ENCODE peak calls at places on chromosomes 4 and X, in six cellular contexts. P is coronary artery, Q is OCI-LY7, J is choroid plexus epithelial cell, E is fibroblast of mammary gland, C is hepatocyte. B is an unnamed sample.

GRCh38 chr4:2647403-2648158 is 108.6 kb downstream of the TNIP2 start:
- DNase-seq in E (no peak), C (no peak), P (no peak), J (no peak), Q (no peak), B (no peak)

GRCh38 chr4:598925-599324 is 22.8 kb upstream of the TMEM271 start:
- DNase-seq in E (no peak), Q (no peak), J (no peak), C (no peak), P (no peak), B (no peak)

GRCh38 chrX:106035064-106035463 is 3.5 kb downstream of the SERPINA7 start:
- DNase-seq in J (peak; percentile 30), C (no peak), E (no peak), Q (peak; percentile 0), P (no peak), B (no peak)

GRCh38 chrX:153703036-153703370 is 15.3 kb downstream of the SLC6A8 start:
- DNase-seq in E (peak; percentile 79), P (no peak), J (peak; percentile 65), C (no peak), Q (no peak), B (peak; percentile 54)

GRCh38 chr4:1347410-1347864 is 429 bp downstream of the UVSSA start:
- DNase-seq in C (peak; percentile 85), J (peak; percentile 91), P (peak; percentile 92), E (peak; percentile 89), Q (peak; percentile 70), B (peak; percentile 84)

GRCh38 chr4:186798951-186799659 is 75.4 kb upstream of the FAT1 start:
- DNase-seq in Q (no peak), E (peak; percentile 17), J (peak; percentile 43), C (no peak), P (no peak), B (no peak)

GRCh38 chr4:87304659-87305277 is 17.9 kb downstream of the HSD17B13 start:
- DNase-seq in E (no peak), C (peak; percentile 19), J (peak; percentile 65), P (no peak), Q (no peak), B (peak; percentile 32)

GRCh38 chr4:183220246-183220645 is 99.8 kb downstream of the CLDN22 start:
- DNase-seq in J (no peak), P (no peak), C (no peak), E (no peak), Q (no peak), B (no peak)

GRCh38 chrX:126557151-126557550 is 4.5 kb upstream of the DCAF12L1 start:
- DNase-seq in J (no peak), P (no peak), Q (no peak), C (no peak), E (no peak), B (no peak)

GRCh38 chr4:165580379-165580905 is 201.6 kb downstream of the CPE start:
- DNase-seq in C (peak; percentile 30), E (peak; percentile 99), Q (no peak), J (peak; percentile 94), P (no peak), B (peak; percentile 96)

GRCh38 chr4:84877051-84877833 is 89.2 kb downstream of the WDFY3 start:
- DNase-seq in J (peak; percentile 77), P (no peak), C (peak; percentile 41), Q (no peak), E (peak; percentile 57), B (peak; percentile 38)

GRCh38 chrX:69153060-69153730 is 12.1 kb downstream of the PJA1 start:
- DNase-seq in P (peak; percentile 71), E (peak; percentile 23), C (peak; percentile 67), J (peak; percentile 81), Q (no peak), B (no peak)

GRCh38 chrX:69556094-69557011 is 52.2 kb downstream of the NALF2 start:
- DNase-seq in E (peak; percentile 28), Q (no peak), C (peak; percentile 83), P (no peak), J (peak; percentile 88), B (peak; percentile 3)

GRCh38 chr4:145930592-145930991 is 8.0 kb downstream of the ZNF827 start:
- DNase-seq in Q (peak; percentile 20), C (no peak), J (peak; percentile 39), P (no peak), E (peak; percentile 30), B (no peak)

GRCh38 chr4:133059117-133059516 is 90.0 kb upstream of the PCDH10 start:
- DNase-seq in Q (no peak), J (no peak), C (no peak), P (no peak), E (no peak), B (no peak)

GRCh38 chrX:7084841-7085240 is 62.7 kb upstream of the STS start:
- DNase-seq in C (no peak), Q (peak; percentile 34), E (no peak), P (no peak), J (no peak), B (no peak)

GRCh38 chr4:84750260-84750955 is 167.5 kb downstream of the CDS1 start:
- DNase-seq in Q (peak; percentile 37), J (peak; percentile 80), C (peak; percentile 72), E (peak; percentile 66), P (no peak), B (peak; percentile 63)

GRCh38 chr4:133865606-133866327 is 335.8 kb downstream of the PABPC4L start:
- DNase-seq in Q (no peak), C (peak; percentile 73), P (no peak), J (peak; percentile 98), E (peak; percentile 96), B (peak; percentile 97)

GRCh38 chr4:64897683-64898082 is 488.4 kb upstream of the TECRL start:
- DNase-seq in J (no peak), C (no peak), E (no peak), P (no peak), Q (no peak), B (no peak)

GRCh38 chr4:184039963-184040383 is 134.9 kb downstream of the STOX2 start:
- DNase-seq in E (peak; percentile 3), J (no peak), C (no peak), Q (no peak), P (no peak), B (no peak)

GRCh38 chrX:132086717-132087116 is 41.1 kb downstream of the FRMD7 start:
- DNase-seq in E (peak; percentile 12), P (no peak), Q (no peak), J (peak; percentile 13), C (no peak), B (no peak)

GRCh38 chr4:82811838-82812672 is 13.5 kb upstream of the SCD5 start:
- DNase-seq in E (peak; percentile 16), C (no peak), Q (no peak), P (no peak), J (peak; percentile 80), B (peak; percentile 51)

GRCh38 chr4:109321232-109321631 is 18.8 kb upstream of the COL25A1 start:
- DNase-seq in J (no peak), E (no peak), Q (no peak), P (no peak), C (no peak), B (no peak)

DNA sequence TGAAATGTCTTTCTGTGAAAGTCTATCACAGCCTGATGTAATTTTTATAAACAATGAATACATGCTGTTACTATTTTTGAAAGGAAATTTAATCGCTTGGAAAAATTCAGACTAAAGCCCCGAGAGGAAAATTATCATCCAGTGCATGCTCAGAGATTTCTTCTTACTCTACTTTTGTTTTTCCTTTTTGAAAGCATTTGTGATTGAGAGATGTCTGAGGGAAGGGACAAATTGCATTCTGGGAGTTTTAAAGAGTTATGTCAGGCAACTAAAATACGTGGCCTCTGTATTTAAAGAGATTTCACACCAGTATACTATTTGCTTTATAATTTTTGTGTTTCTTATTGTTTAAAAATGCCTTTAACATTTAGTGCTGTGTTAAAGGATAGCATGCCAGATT is 1.4 kb upstream of the ZFX start:
- DNase-seq in J (peak; percentile 20), Q (peak; percentile 29), C (no peak), P (no peak), E (no peak), B (peak; percentile 29)
- H3K4me3 ChIP-seq in J (no peak overlapping the region), Q (peak overlapping the region; percentile 75), C (no peak overlapping the region), P (peak overlapping the region; percentile 85), E (no peak overlapping the region), B (no peak overlapping the region)

DNA sequence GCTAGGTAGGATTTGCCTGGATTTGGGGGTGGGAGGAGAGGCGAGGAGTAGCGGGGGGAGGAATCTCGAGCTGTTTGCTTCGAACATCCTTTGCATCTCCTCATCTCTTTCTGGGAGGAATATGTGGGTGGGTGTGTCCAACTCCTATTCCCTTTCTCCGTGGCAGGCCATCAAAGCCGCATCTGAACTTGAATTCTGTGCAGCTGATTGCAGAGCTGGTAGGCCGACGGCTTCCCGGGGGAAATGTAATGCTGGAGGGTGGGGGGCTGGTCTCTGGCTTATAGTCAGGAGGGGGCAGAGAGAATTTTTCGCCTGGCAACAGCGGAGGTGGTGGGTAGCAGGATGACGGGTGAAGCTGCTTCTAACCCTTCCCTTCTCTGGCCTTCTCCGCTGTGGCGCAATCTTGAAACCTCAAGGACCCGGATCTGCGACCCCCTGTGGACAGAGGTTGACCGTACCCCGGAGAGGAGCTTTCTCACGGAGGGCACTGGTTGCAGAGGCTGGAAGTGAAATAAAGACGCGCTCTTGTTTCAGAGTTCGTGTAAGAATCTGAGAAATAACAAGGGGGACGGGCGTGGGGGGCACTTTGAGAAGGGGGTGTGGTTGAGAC is 654 bp downstream of the ZCCHC12 start:
- DNase-seq in Q (no peak), P (no peak), C (no peak), J (no peak), E (no peak), B (no peak)
- H3K4me3 ChIP-seq in Q (no peak overlapping the region), P (peak overlapping the region; percentile 64), C (no peak overlapping the region), J (no peak overlapping the region), E (no peak overlapping the region), B (peak overlapping the region; percentile 32)

DNA sequence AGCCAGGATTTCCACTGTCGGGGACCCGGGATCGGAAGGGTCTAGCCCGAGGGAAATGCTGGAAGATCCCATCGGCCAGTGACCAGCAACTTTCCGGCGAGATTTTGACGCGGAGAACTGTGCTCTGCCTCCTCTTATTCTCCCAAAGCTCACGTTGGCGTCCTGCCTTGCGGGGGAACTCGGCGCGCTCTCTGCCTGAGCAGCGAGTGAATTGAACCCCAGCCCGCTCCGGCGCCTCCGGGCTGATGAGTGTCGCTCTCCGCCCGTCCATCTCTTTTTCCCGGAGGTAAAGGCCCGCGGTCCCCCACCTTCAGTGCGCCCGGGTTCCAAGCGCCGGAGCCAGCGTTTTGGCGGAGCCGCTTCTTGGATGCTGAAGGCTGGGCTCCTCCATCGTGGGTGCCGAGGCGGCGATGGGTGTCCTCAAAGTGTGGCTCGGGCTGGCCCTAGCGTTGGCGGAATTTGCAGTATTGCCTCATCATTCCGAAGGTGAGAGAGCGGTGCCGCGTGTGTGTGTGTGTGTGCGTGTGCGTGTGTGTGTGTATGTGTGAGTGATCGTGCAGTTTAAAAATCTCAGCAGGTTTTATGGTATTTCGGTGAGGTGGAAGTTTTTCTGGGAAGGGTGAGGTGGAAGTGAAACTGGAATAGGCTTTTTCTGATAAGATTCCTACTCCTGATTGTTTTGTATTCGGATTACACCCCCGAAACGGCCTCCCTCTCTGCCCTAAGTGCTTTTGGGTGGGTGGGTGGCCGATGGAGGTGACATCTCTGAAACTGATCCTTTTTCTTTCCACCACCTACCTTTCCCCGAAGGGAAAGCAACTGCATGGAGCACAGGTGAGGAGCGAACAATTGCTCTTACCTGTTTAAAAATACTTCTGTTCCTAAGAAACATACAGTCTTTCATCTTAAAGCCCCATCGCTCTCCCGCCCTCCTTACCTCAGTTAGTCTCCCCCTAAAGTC is 757 bp downstream of the FRAS1 start:
- DNase-seq in J (peak; percentile 34), Q (peak; percentile 48), C (peak; percentile 69), P (peak; percentile 76), E (peak; percentile 38), B (peak; percentile 49)
- H3K4me3 ChIP-seq in J (peak overlapping the region; percentile 60), Q (peak overlapping the region; percentile 72), C (peak overlapping the region; percentile 88), P (peak overlapping the region; percentile 74), E (peak overlapping the region; percentile 75), B (peak overlapping the region; percentile 61)

DNA sequence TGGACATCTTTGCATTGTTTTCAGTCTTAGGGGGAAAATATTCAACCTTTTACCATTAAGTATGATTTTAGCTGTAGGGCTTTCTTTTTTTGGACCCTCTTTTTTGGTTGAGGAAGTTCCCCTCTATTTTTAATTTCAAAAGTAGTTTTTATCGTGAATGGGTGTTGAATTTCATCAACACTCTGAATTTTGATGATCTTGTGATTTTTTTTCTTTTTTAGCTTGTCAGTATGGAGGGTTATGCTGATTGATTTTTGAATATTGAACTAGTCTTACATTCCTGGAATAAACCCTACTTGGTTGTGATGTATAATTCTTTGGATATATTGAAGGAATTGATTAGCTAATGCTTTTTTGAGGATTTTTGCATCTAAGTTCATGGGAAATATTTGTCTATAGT is 1.7 kb downstream of the ZNF81 start:
- DNase-seq in Q (no peak), E (no peak), J (no peak), P (no peak), C (no peak), B (no peak)
- H3K4me3 ChIP-seq in Q (peak overlapping the region; percentile 90), E (no peak overlapping the region), J (no peak overlapping the region), P (no peak overlapping the region), C (no peak overlapping the region), B (no peak overlapping the region)

B was measured in astrocyte of the spinal cord.